ENCODE peak calls at places on chromosomes 5 and 9, in nine cellular contexts. N, H, C, T, J, P, Y, D and R are unnamed samples.

GRCh38 chr5:4189317-4189716 is 593.7 kb downstream of the IRX1 start:
- DNase-seq in N (no peak), H (no peak), C (no peak), T (no peak), J (no peak), P (no peak), Y (no peak), D (no peak), R (no peak)

GRCh38 chr9:112112519-112112918 is 62.6 kb downstream of the SUSD1 start:
- DNase-seq in N (no peak), H (peak), C (no peak), T (no peak), J (peak), P (no peak), Y (peak), D (no peak), R (peak)

GRCh38 chr5:170522211-170523128 is 18.6 kb downstream of the KCNIP1 start:
- DNase-seq in N (no peak), H (peak), C (peak), T (peak), J (no peak), P (no peak), Y (no peak), D (no peak), R (no peak)

GRCh38 chr9:33415152-33416038 is 13.0 kb upstream of the AQP7 start:
- DNase-seq in N (peak), H (peak), C (no peak), T (peak), J (no peak), P (peak), Y (peak), D (peak), R (peak)

GRCh38 chr5:140246378-140247122 is 56.4 kb downstream of the PFDN1 start:
- DNase-seq in N (no peak), H (peak), C (no peak), T (no peak), J (peak), P (peak), Y (no peak), D (peak), R (peak)

GRCh38 chr9:92654481-92655301 is 15.2 kb downstream of the IPPK start:
- DNase-seq in N (no peak), H (peak), C (no peak), T (no peak), J (no peak), P (no peak), Y (no peak), D (no peak), R (no peak)

GRCh38 chr5:16431482-16431881 is 34.1 kb downstream of the ZNF622 start:
- DNase-seq in N (no peak), H (no peak), C (no peak), T (no peak), J (no peak), P (no peak), Y (no peak), D (no peak), R (no peak)

GRCh38 chr9:114207034-114207815 is 51.9 kb downstream of the COL27A1 start:
- DNase-seq in N (no peak), H (peak), C (no peak), T (no peak), J (no peak), P (no peak), Y (no peak), D (peak), R (peak)

GRCh38 chr5:64861281-64861680 is 92.6 kb downstream of the CWC27 start:
- DNase-seq in N (no peak), H (peak), C (no peak), T (no peak), J (no peak), P (no peak), Y (no peak), D (no peak), R (no peak)

GRCh38 chr9:99624499-99625233 is 197.0 kb upstream of the NR4A3 start:
- DNase-seq in N (no peak), H (no peak), C (no peak), T (no peak), J (no peak), P (no peak), Y (no peak), D (no peak), R (no peak)

GRCh38 chr5:144122641-144123040 is 47.8 kb downstream of the YIPF5 start:
- DNase-seq in N (no peak), H (no peak), C (no peak), T (no peak), J (no peak), P (no peak), Y (no peak), D (no peak), R (no peak)

GRCh38 chr5:28779161-28779754 is 1740.9 kb upstream of the CDH9 start:
- DNase-seq in N (peak), H (no peak), C (no peak), T (no peak), J (no peak), P (no peak), Y (no peak), D (no peak), R (peak)

GRCh38 chr5:136058031-136058971 is 29.5 kb downstream of the TGFBI start:
- DNase-seq in N (peak), H (peak), C (no peak), T (peak), J (peak), P (no peak), Y (peak), D (peak), R (peak)
- TF ChIP-seq CTCF in N (peak), H (peak), C (peak), T (no peak), J (peak), P (no peak), Y (no peak), D (no peak), R (peak)

GRCh38 chr9:126915281-126915816 is 767 bp downstream of the RALGPS1 start:
- DNase-seq in N (no peak), H (no peak), C (no peak), T (peak), J (no peak), P (peak), Y (peak), D (peak), R (no peak)
- H3K4me3 ChIP-seq in N (peak), H (no peak), C (peak), T (peak), J (no peak), P (peak), Y (peak), D (peak), R (peak)

DNA sequence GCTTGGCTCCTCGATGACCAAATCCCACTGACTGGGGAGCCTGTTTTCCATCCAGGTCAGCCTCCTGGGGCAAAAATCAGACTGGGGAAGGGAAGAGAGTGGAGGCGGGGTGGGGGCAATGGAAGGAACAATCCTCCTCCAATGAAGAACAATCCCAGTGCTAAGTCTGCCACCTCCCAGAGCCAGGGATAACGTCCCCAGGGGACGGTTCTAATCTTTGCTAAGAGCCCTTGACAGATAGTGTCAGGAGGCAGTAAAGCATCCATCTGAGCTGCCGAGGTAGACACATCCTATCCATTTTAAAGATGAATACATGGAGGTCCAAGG is 298.5 kb upstream of the MSX2 start:
- DNase-seq in N (no peak), H (no peak), C (no peak), T (no peak), J (no peak), P (no peak), Y (no peak), D (no peak), R (no peak)
- TF ChIP-seq CTCF in N (no peak), H (no peak), C (no peak), T (no peak), J (no peak), P (no peak), Y (no peak), D (no peak), R (no peak)

GRCh38 chr9:137168907-137169763 is 716 bp downstream of the LRRC26 start:
- DNase-seq in N (no peak), H (peak), C (no peak), T (peak), J (no peak), P (no peak), Y (peak), D (no peak), R (no peak)

GRCh38 chr9:137171149-137172063 is at the start of gene TMEM210:
- DNase-seq in N (no peak), H (no peak), C (no peak), T (no peak), J (no peak), P (no peak), Y (no peak), D (no peak), R (no peak)

GRCh38 chr9:137168575-137168906 is 1.3 kb downstream of the LRRC26 start:
- DNase-seq in N (no peak), H (no peak), C (no peak), T (peak), J (no peak), P (no peak), Y (no peak), D (no peak), R (no peak)

GRCh38 chr9:137170486-137171148 is 766 bp upstream of the LRRC26 start:
- DNase-seq in N (no peak), H (no peak), C (no peak), T (no peak), J (no peak), P (no peak), Y (no peak), D (no peak), R (no peak)

GRCh38 chr9:137169764-137170460 is at the start of gene LRRC26:
- DNase-seq in N (no peak), H (no peak), C (no peak), T (peak), J (no peak), P (no peak), Y (peak), D (no peak), R (no peak)
- H3K4me3 ChIP-seq in N (peak), H (no peak), C (peak), T (no peak), J (peak), P (no peak), Y (peak), D (peak), R (peak)

GRCh38 chr9:35813434-35814105 is 1.3 kb downstream of the HINT2 start:
- DNase-seq in N (no peak), H (peak), C (no peak), T (peak), J (no peak), P (no peak), Y (no peak), D (no peak), R (no peak)

GRCh38 chr9:35816708-35817107 is 1.9 kb upstream of the HINT2 start:
- DNase-seq in N (no peak), H (no peak), C (no peak), T (no peak), J (no peak), P (no peak), Y (no peak), D (no peak), R (no peak)

GRCh38 chr9:35812025-35812602 is at the start of gene SPAG8:
- DNase-seq in N (peak), H (peak), C (peak), T (peak), J (peak), P (peak), Y (peak), D (peak), R (peak)

GRCh38 chr9:35814841-35815543 is at the start of gene HINT2:
- DNase-seq in N (peak), H (peak), C (peak), T (peak), J (peak), P (peak), Y (peak), D (peak), R (peak)

GRCh38 chr9:35814106-35814840 is 569 bp downstream of the HINT2 start:
- DNase-seq in N (no peak), H (peak), C (no peak), T (peak), J (no peak), P (peak), Y (peak), D (peak), R (no peak)
- TF ChIP-seq CTCF in N (no peak), H (peak), C (peak), T (peak), J (no peak), P (peak), Y (no peak), D (no peak), R (peak)

DNA sequence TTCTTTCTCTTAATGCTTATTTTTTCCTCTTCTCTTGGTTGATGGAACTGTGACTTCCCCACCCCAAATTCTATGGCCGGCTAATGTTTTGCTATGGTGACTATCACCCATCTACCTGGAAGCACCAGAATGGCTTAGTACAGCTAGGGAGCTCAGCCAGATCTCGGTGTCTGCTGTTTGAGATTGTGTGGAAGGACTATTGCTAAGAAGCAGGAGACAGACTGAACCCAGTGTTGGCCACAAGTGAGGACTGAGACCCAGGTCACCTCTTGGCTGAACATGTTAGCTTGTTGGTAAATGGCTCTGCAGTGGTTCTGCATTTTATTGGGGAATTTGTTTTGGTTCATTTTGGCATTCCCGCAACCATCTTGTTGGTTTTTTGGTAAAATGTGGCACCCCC is 2.7 kb downstream of the PRRC2B start:
- DNase-seq in N (no peak), H (no peak), C (no peak), T (no peak), J (no peak), P (peak), Y (no peak), D (no peak), R (no peak)
- H3K4me3 ChIP-seq in N (peak), H (peak), C (peak), T (no peak), J (peak), P (peak), Y (no peak), D (peak), R (peak)